ENCODE peak calls at places on chromosomes 13 and 19, in four cellular contexts. W is H1, T is H9, Q is mesendoderm. L is an unnamed sample.

GRCh38 chr13:41354416-41354815 is 43.3 kb downstream of the NAA16 start:
- DNase-seq in W (no peak), T (no peak), Q (no peak), L (no peak)

GRCh38 chr13:46665243-46665629 is 112.3 kb downstream of the LRCH1 start:
- DNase-seq in W (no peak), T (no peak), Q (no peak), L (no peak)

GRCh38 chr13:52001120-52001731 is 10.0 kb downstream of the ATP7B start:
- DNase-seq in W (no peak), T (no peak), Q (peak; percentile 71), L (no peak)

GRCh38 chr13:44211286-44211685 is 162.3 kb upstream of the SERP2 start:
- DNase-seq in W (no peak), T (no peak), Q (peak; percentile 23), L (no peak)

GRCh38 chr13:94309997-94310842 is 169.3 kb downstream of the DCT start:
- DNase-seq in W (no peak), T (no peak), Q (no peak), L (no peak)

GRCh38 chr13:19089315-19089714 is 92.3 kb downstream of the TUBA3C start:
- DNase-seq in W (no peak), T (no peak), Q (no peak), L (peak; percentile 35)

GRCh38 chr13:106348032-106348431 is 187.4 kb downstream of the EFNB2 start:
- DNase-seq in W (no peak), T (no peak), Q (peak; percentile 95), L (peak; percentile 33)

GRCh38 chr19:55493650-55494171 is 5.5 kb downstream of the SSC5D start:
- DNase-seq in W (no peak), T (no peak), Q (no peak), L (no peak)

GRCh38 chr19:7928334-7928706 is 2.4 kb upstream of the CTXN1 start:
- DNase-seq in W (no peak), T (no peak), Q (no peak), L (no peak)

GRCh38 chr13:50955807-50956206 is 46.2 kb downstream of the RNASEH2B start:
- DNase-seq in W (no peak), T (no peak), Q (no peak), L (no peak)

GRCh38 chr13:30047154-30047874 is 196.9 kb upstream of the UBL3 start:
- DNase-seq in W (no peak), T (no peak), Q (no peak), L (no peak)

GRCh38 chr19:48726573-48726972 is 7.0 kb upstream of the MAMSTR start:
- DNase-seq in W (no peak), T (no peak), Q (no peak), L (no peak)

GRCh38 chr13:106565127-106565775 is 2.7 kb downstream of the ARGLU1 start:
- DNase-seq in W (no peak), T (no peak), Q (no peak), L (no peak)

GRCh38 chr19:38265213-38265861 is 964 bp downstream of the SPINT2 start:
- DNase-seq in W (no peak), T (no peak), Q (peak; percentile 72), L (peak; percentile 42)

GRCh38 chr19:14764401-14764800 is 14.0 kb downstream of the ADGRE2 start:
- DNase-seq in W (no peak), T (no peak), Q (no peak), L (no peak)

GRCh38 chr19:38705197-38706019 is 38.9 kb downstream of the CAPN12 start:
- DNase-seq in W (no peak), T (no peak), Q (no peak), L (no peak)

GRCh38 chr13:47085346-47085745 is 188.5 kb upstream of the HTR2A start:
- DNase-seq in W (no peak), T (no peak), Q (no peak), L (no peak)

DNA sequence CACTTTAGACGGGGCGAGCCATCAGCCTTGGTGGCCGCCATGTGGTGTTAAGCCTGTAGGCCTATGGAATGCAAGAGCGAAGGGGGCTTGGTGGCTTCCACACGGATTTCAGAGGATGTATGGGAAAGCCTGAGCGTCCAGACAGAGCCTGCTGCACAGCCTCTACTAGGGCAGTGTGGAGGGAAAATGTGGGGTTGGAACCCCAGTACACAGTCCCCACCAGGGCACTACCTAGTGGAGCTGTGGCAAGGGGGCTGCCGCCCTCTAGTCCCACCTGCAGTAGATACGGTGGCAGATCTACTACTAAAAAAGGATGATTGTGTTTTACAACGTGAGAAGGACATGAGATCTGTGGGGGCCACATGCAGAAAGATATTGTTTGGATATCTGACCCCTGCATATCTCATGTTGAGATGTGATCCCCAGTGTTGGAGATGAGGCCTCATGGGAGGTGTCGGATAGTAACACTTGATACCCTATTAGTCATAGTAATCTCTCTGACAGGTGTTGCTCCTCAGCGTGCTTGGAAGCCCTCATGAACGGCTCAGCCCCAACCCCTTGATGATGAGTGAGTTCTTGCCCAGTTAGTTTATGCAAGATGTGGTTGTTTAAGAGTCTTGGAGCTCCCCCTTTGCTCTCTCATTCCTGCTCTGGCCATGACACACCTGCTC is 45.6 kb downstream of the LHFPL6 start:
- DNase-seq in W (no peak), T (no peak), Q (no peak), L (no peak)
- H3K79me2 ChIP-seq in W (no peaks in the 10 kb centered on the region), T (no peaks in the 10 kb centered on the region), Q (no peaks in the 10 kb centered on the region), L (no peaks in the 10 kb centered on the region)

GRCh38 chr19:6458695-6459355 is 767 bp downstream of the SLC25A23 start:
- DNase-seq in W (no peak), T (no peak), Q (no peak), L (no peak)
- H3K18ac ChIP-seq in W (no peak overlapping the region), T (no peak overlapping the region), Q (peak overlapping the region; percentile 55), L (peak overlapping the region; percentile 5)

DNA sequence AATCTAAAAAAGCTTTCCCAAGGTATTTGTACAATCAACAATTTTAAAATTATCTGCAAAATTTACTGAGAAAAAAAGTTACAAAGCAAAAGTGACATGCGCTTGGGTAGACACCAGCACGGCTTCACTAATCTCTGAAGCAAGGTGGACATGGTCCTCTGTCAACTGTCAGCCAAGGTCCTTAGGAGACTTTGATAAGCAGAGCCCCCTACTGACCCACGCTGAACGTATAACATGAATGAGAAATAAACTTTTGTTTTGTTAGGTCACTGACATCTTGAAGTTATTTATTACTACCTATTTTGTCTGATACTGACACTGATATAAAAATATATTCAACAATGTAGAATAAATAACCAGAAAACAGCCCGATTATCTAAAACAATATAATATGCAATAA is 100.7 kb upstream of the OBI1 start:
- DNase-seq in W (no peak), T (no peak), Q (peak; percentile 34), L (no peak)
- H3K79me2 ChIP-seq in W (no peaks in the 10 kb centered on the region), T (no peaks in the 10 kb centered on the region), Q (no peaks in the 10 kb centered on the region), L (no peaks in the 10 kb centered on the region)

GRCh38 chr19:10685210-10685609 is 16.0 kb upstream of the QTRT1 start:
- DNase-seq in W (no peak), T (no peak), Q (no peak), L (no peak)

GRCh38 chr19:10686661-10687517 is 14.3 kb upstream of the QTRT1 start:
- DNase-seq in W (no peak), T (no peak), Q (no peak), L (no peak)

GRCh38 chr19:10687518-10688288 is 13.5 kb upstream of the QTRT1 start:
- DNase-seq in W (no peak), T (no peak), Q (no peak), L (no peak)

GRCh38 chr19:10688545-10689280 is 12.5 kb upstream of the QTRT1 start:
- DNase-seq in W (no peak), T (no peak), Q (no peak), L (no peak)

DNA sequence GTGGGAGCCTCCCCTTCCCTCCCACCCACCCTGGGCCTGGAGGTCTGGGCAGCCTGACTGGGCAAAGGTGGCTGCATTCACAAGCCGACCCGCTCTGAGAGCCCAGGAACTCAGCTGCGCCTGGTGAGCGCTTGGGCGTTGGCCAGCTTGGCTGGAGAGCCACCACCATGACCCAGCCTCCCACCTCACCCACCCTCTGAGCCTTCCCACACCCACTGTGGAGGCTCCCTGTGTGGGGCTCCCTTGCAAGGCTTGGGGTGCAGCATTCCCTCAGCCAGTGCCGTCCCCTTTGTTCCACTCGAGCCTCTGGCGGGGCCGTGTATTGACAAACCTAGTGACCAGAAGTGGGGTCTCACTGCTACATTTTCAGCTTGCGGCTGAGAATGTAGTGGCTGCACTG is 15.0 kb upstream of the QTRT1 start:
- DNase-seq in W (no peak), T (no peak), Q (no peak), L (no peak)
- H3K18ac ChIP-seq in W (no peak overlapping the region), T (no peak overlapping the region), Q (no peak overlapping the region), L (no peak overlapping the region)

GRCh38 chr13:33265133-33265532 is 20.4 kb downstream of the STARD13 start:
- DNase-seq in W (no peak), T (no peak), Q (no peak), L (no peak)

GRCh38 chr13:33265607-33266006 is 19.9 kb downstream of the STARD13 start:
- DNase-seq in W (no peak), T (no peak), Q (no peak), L (no peak)

GRCh38 chr13:33263484-33263883 is 22.1 kb downstream of the STARD13 start:
- DNase-seq in W (no peak), T (no peak), Q (no peak), L (peak; percentile 79)

GRCh38 chr13:33263976-33264619 is 21.5 kb downstream of the STARD13 start:
- DNase-seq in W (no peak), T (no peak), Q (no peak), L (no peak)

DNA sequence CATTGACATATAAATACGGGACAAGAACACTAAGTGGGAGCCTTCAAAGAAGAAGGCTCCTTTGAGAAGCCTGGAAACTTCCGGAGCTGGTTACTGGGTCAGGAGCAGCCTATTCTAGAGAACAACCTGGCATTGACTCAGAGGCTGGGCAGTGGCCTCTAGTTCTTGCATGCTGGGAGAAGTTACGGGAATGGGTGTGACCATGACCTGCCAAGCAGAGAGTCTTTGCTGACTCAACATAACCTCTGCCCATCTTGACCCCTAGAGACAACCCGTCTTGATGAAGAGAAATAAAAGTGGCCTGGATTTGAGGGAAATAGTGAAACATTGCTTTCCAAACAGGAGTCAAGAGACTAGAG is 21.0 kb downstream of the STARD13 start:
- DNase-seq in W (no peak), T (no peak), Q (no peak), L (no peak)
- H3K79me2 ChIP-seq in W (no peaks in the 10 kb centered on the region), T (no peaks in the 10 kb centered on the region), Q (no peaks in the 10 kb centered on the region), L (peaks cover 2% of the 10 kb centered on the region)

GRCh38 chr19:4740092-4740491 is 16.4 kb upstream of the DPP9 start:
- DNase-seq in W (no peak), T (no peak), Q (no peak), L (no peak)

GRCh38 chr19:4742717-4743646 is 19.3 kb upstream of the DPP9 start:
- DNase-seq in W (no peak), T (peak; percentile 79), Q (peak; percentile 36), L (no peak)

GRCh38 chr19:4733755-4734345 is 10.2 kb upstream of the DPP9 start:
- DNase-seq in W (no peak), T (no peak), Q (no peak), L (no peak)

GRCh38 chr19:4738734-4739133 is 15.1 kb upstream of the DPP9 start:
- DNase-seq in W (no peak), T (no peak), Q (no peak), L (no peak)

GRCh38 chr19:4737955-4738580 is 14.4 kb upstream of the DPP9 start:
- DNase-seq in W (no peak), T (no peak), Q (no peak), L (no peak)
- H3K18ac ChIP-seq in W (no peak overlapping the region), T (no peak overlapping the region), Q (no peak overlapping the region), L (no peak overlapping the region)

GRCh38 chr19:24040621-24041020 is 46.4 kb upstream of the ZNF254 start:
- DNase-seq in W (no peak), T (no peak), Q (no peak), L (no peak)
- H3K79me2 ChIP-seq in W (peaks cover 26% of the 10 kb centered on the region), T (peaks cover 22% of the 10 kb centered on the region), Q (peaks cover 40% of the 10 kb centered on the region), L (peaks cover 5% of the 10 kb centered on the region)

GRCh38 chr13:100630564-100630963 is 42.0 kb upstream of the GGACT start:
- DNase-seq in W (no peak), T (no peak), Q (peak; percentile 4), L (no peak)
- H3K18ac ChIP-seq in W (no peak overlapping the region), T (no peak overlapping the region), Q (no peak overlapping the region), L (no peak overlapping the region)

L was measured in trophoblast cell.